ENCODE peak calls at places on chromosomes 7 and 10, in seven cellular contexts. U is IMR-90, J is fibroblast of pulmonary artery, V is A549, L is GM12865, F is HFF-Myc, Y is heart right ventricle. T is an unnamed sample.

GRCh38 chr7:84811427-84811826 is 375.4 kb downstream of the SEMA3D start:
- DNase-seq in J (no peak), F (no peak), V (no peak), L (no peak), Y (no peak), U (no peak), T (no peak)

GRCh38 chr7:130963349-130963748 is 229.3 kb upstream of the KLF14 start:
- DNase-seq in F (no peak), J (peak; percentile 76), V (no peak), L (no peak), Y (no peak), U (no peak), T (no peak)

GRCh38 chr7:128902761-128903585 is 7.5 kb downstream of the KCP start:
- DNase-seq in V (no peak), Y (no peak), U (peak; percentile 8), J (no peak), F (no peak), L (no peak), T (peak; percentile 68)

GRCh38 chr7:81641873-81642272 is 128.0 kb downstream of the HGF start:
- DNase-seq in U (no peak), L (peak; percentile 34), Y (no peak), V (no peak), F (no peak), J (no peak), T (no peak)

GRCh38 chr7:151748733-151749132 is 128.2 kb downstream of the PRKAG2 start:
- DNase-seq in Y (no peak), L (no peak), U (no peak), V (no peak), F (no peak), J (no peak), T (no peak)

GRCh38 chr7:5824297-5824610 is 42.8 kb upstream of the RNF216 start:
- DNase-seq in Y (no peak), V (no peak), J (no peak), U (no peak), F (no peak), L (peak; percentile 2), T (no peak)

GRCh38 chr7:72403677-72404076 is 8.5 kb downstream of the CALN1 start:
- DNase-seq in U (no peak), L (peak; percentile 84), J (no peak), V (peak; percentile 3), F (no peak), Y (no peak), T (no peak)

GRCh38 chr10:47079177-47079580 is 168.0 kb downstream of the PTPN20 start:
- DNase-seq in F (no peak), J (peak; percentile 39), U (peak; percentile 67), Y (no peak), L (no peak), V (no peak), T (no peak)

GRCh38 chr10:7787150-7787856 is 490 bp downstream of the KIN start:
- DNase-seq in J (no peak), L (peak; percentile 10), Y (no peak), V (no peak), F (no peak), U (peak; percentile 24), T (no peak)

GRCh38 chr7:28041508-28042314 is 138.9 kb downstream of the JAZF1 start:
- DNase-seq in J (peak; percentile 63), F (no peak), U (peak; percentile 90), V (peak; percentile 87), Y (no peak), L (peak; percentile 14), T (no peak)

GRCh38 chr7:65840446-65840845 is 32.4 kb upstream of the VKORC1L1 start:
- DNase-seq in U (no peak), V (no peak), L (peak; percentile 9), J (no peak), Y (no peak), F (no peak), T (no peak)

GRCh38 chr7:130529417-130529816 is 37.5 kb downstream of the MEST start:
- DNase-seq in J (no peak), L (no peak), Y (no peak), U (no peak), F (no peak), V (no peak), T (no peak)

GRCh38 chr7:85074-85945 is 107.1 kb upstream of the FAM20C start:
- DNase-seq in Y (no peak), F (no peak), J (peak; percentile 48), U (peak; percentile 54), L (no peak), V (no peak), T (no peak)

GRCh38 chr7:93551063-93551895 is 23.2 kb downstream of the CALCR start:
- DNase-seq in Y (no peak), L (peak; percentile 52), U (peak; percentile 56), F (peak; percentile 36), V (peak; percentile 63), J (peak; percentile 72), T (no peak)

GRCh38 chr10:36462194-36462593 is 663.2 kb upstream of the ANKRD30A start:
- DNase-seq in Y (no peak), L (no peak), V (no peak), U (peak; percentile 22), F (no peak), J (peak; percentile 81), T (peak; percentile 57)

GRCh38 chr10:26214004-26214403 is 2.6 kb upstream of the GAD2 start:
- DNase-seq in J (no peak), L (no peak), F (no peak), U (no peak), Y (no peak), V (no peak), T (no peak)

GRCh38 chr10:25952857-25953256 is 18.8 kb downstream of the MYO3A start:
- DNase-seq in V (no peak), F (no peak), U (no peak), L (peak; percentile 49), Y (no peak), J (no peak), T (no peak)

GRCh38 chr7:117041007-117041406 is 87.7 kb downstream of the ST7 start:
- DNase-seq in V (no peak), L (peak; percentile 61), U (peak; percentile 88), J (no peak), Y (no peak), F (no peak), T (no peak)

GRCh38 chr7:42217053-42217452 is 20.0 kb downstream of the GLI3 start:
- DNase-seq in V (no peak), J (no peak), U (no peak), L (no peak), Y (no peak), F (no peak), T (no peak)

GRCh38 chr7:155743197-155743596 is 69.1 kb downstream of the SHH start:
- DNase-seq in J (no peak), V (no peak), Y (no peak), U (no peak), F (no peak), L (no peak), T (no peak)

GRCh38 chr7:155739538-155740140 is 72.6 kb downstream of the SHH start:
- DNase-seq in U (no peak), Y (no peak), J (no peak), L (no peak), V (no peak), F (no peak), T (no peak)

GRCh38 chr7:155741061-155741460 is 71.2 kb downstream of the SHH start:
- DNase-seq in J (no peak), F (no peak), U (no peak), L (peak; percentile 85), V (no peak), Y (no peak), T (no peak)

GRCh38 chr7:155738652-155739537 is 73.4 kb downstream of the SHH start:
- DNase-seq in F (peak; percentile 32), J (peak; percentile 86), Y (peak; percentile 69), L (peak; percentile 92), U (peak; percentile 76), V (peak; percentile 87), T (peak; percentile 39)

GRCh38 chr7:155741805-155742204 is 70.5 kb downstream of the SHH start:
- DNase-seq in Y (no peak), U (no peak), V (no peak), J (no peak), F (no peak), L (peak; percentile 96), T (no peak)
- H3K4me3 ChIP-seq in Y (no peak overlapping the region), U (no peak overlapping the region), V (no peak overlapping the region), J (no peak overlapping the region), F (no peak overlapping the region), L (peak overlapping the region; percentile 31), T (no peak overlapping the region)

DNA sequence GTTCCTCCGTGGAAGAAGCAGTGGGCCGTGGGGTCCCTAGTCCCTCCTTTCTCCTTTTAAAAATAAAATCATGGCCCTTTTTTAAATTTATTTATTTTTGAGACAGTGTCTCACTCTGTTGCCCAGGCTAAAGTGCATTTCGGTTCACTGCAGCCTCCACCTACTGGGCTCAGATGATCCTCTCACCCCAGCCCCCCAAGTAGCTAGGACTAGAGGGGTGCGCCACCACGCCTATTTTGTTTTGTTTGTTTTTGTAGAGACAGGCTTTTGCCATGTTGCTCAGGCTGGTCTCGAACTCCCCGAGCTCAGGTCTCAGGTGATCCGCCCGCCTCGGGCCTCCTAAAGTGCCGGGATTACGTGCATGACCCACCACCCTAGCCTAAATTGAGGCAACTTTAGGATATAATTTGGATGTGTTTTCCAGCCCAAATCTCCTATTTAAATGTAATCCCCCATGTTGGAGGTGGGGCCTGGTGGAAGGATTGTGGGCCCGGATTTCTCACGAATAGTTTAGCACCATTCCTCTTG is 796 bp downstream of the ZNF736 start:
- DNase-seq in F (no peak), Y (no peak), J (no peak), U (no peak), V (no peak), L (no peak), T (no peak)
- TF ChIP-seq CTCF in F (no peak), Y (no peak), J (no peak), U (no peak), V (no peak), L (no peak), T (no peak)

GRCh38 chr7:74289660-74290589 is 718 bp downstream of the CLIP2 start:
- DNase-seq in V (peak; percentile 42), Y (peak; percentile 36), L (peak; percentile 44), F (no peak), J (no peak), U (no peak), T (no peak)
- H3K4me3 ChIP-seq in V (peak overlapping the region; percentile 88), Y (peak overlapping the region; percentile 82), L (peak overlapping the region; percentile 70), F (peak overlapping the region; percentile 74), J (peak overlapping the region; percentile 82), U (peak overlapping the region; percentile 96), T (peak overlapping the region; percentile 81)

GRCh38 chr7:30840176-30841024 is 69.2 kb downstream of the MINDY4 start:
- DNase-seq in J (no peak), V (no peak), U (no peak), F (no peak), Y (no peak), L (no peak), T (no peak)
- TF ChIP-seq CTCF in J (no peak), V (no peak), U (no peak), F (no peak), Y (no peak), L (no peak), T (no peak)

GRCh38 chr7:99679400-99680191 is at the start of gene CYP3A5:
- DNase-seq in Y (no peak), J (no peak), F (peak; percentile 11), L (no peak), V (peak; percentile 43), U (no peak), T (peak; percentile 27)
- H3K4me3 ChIP-seq in Y (no peak within 1 kb of the TSS), J (no peak within 1 kb of the TSS), F (no peak within 1 kb of the TSS), L (no peak within 1 kb of the TSS), V (peak within 1 kb of the TSS; percentile 23), U (no peak within 1 kb of the TSS), T (peak within 1 kb of the TSS; percentile 57)

GRCh38 chr10:78944658-78945333 is 124.0 kb upstream of the ZMIZ1 start:
- DNase-seq in U (peak; percentile 98), Y (peak; percentile 65), V (no peak), L (no peak), J (peak; percentile 96), F (peak; percentile 76), T (no peak)
- TF ChIP-seq CTCF in U (peak; percentile 27), Y (no peak), V (no peak), L (no peak), J (peak; percentile 24), F (no peak), T (no peak)

GRCh38 chr10:114824396-114824795 is 2.8 kb downstream of the FHIP2A start:
- DNase-seq in V (no peak), U (peak; percentile 21), J (no peak), F (no peak), Y (no peak), L (no peak), T (no peak)
- H3K4me3 ChIP-seq in V (no peak overlapping the region), U (no peak overlapping the region), J (peak overlapping the region; percentile 26), F (peak overlapping the region; percentile 4), Y (no peak overlapping the region), L (peak overlapping the region; percentile 76), T (no peak overlapping the region)